ENCODE peak calls at places on chromosomes 1 and 21, in eight cellular contexts. C is M059J, N is upper lobe of right lung, S is GM19239, Q is left kidney, K is neuronal stem cell, R is T-helper 9 cell, T is H7. E is an unnamed sample.

GRCh38 chr1:28775121-28775942 is 36.6 kb upstream of the OPRD1 start:
- DNase-seq in S (peak; percentile 65), T (peak; percentile 74), K (no peak), R (peak; percentile 53), Q (peak; percentile 88), N (peak; percentile 93), C (no peak), E (peak; percentile 90)

GRCh38 chr1:105137543-105138444 is 1388.1 kb downstream of the AMY1C start:
- DNase-seq in N (no peak), R (no peak), C (peak; percentile 1), S (no peak), T (peak; percentile 57), Q (peak; percentile 63), K (peak; percentile 29), E (no peak)

GRCh38 chr1:56626546-56626945 is 18.6 kb upstream of the PRKAA2 start:
- DNase-seq in R (no peak), Q (no peak), N (no peak), C (peak; percentile 13), K (no peak), S (no peak), T (no peak), E (peak; percentile 41)

GRCh38 chr1:235940282-235940681 is 73.6 kb upstream of the LYST start:
- DNase-seq in C (no peak), T (no peak), Q (no peak), S (no peak), N (no peak), K (no peak), R (no peak), E (no peak)

GRCh38 chr1:207941664-207942063 is 30.7 kb upstream of the CD34 start:
- DNase-seq in N (peak; percentile 75), C (peak; percentile 86), R (no peak), S (no peak), T (no peak), Q (no peak), K (no peak), E (peak; percentile 32)

GRCh38 chr1:27525296-27526271 is 35.6 kb upstream of the WASF2 start:
- DNase-seq in S (peak; percentile 86), Q (peak; percentile 93), K (no peak), C (no peak), N (peak; percentile 86), T (peak; percentile 95), R (no peak), E (peak; percentile 62)

GRCh38 chr1:167766538-167766937 is 44.8 kb downstream of the MPZL1 start:
- DNase-seq in K (no peak), R (no peak), N (no peak), S (no peak), Q (no peak), T (no peak), C (no peak), E (no peak)

GRCh38 chr1:26630634-26631033 is 65.2 kb upstream of the ARID1A start:
- DNase-seq in C (no peak), N (peak; percentile 25), T (peak; percentile 8), K (no peak), S (no peak), R (no peak), Q (no peak), E (no peak)

GRCh38 chr1:183956559-183957188 is 80.9 kb downstream of the COLGALT2 start:
- DNase-seq in C (peak; percentile 87), Q (no peak), N (no peak), R (peak; percentile 5), S (peak; percentile 67), T (no peak), K (no peak), E (peak; percentile 89)

GRCh38 chr21:39156024-39156423 is 27.2 kb downstream of the PSMG1 start:
- DNase-seq in Q (no peak), C (peak; percentile 71), R (no peak), N (no peak), K (no peak), S (no peak), T (no peak), E (peak; percentile 40)

GRCh38 chr1:14486401-14487110 is 111.9 kb upstream of the KAZN start:
- DNase-seq in S (no peak), T (no peak), K (no peak), C (peak; percentile 98), Q (peak; percentile 26), R (no peak), N (no peak), E (peak; percentile 84)

GRCh38 chr1:222331765-222332164 is 216.1 kb downstream of the HHIPL2 start:
- DNase-seq in T (no peak), N (no peak), C (peak; percentile 36), S (no peak), K (no peak), R (no peak), Q (no peak), E (no peak)